ENCODE peak calls at places on chromosomes 6 and 20, in seven cellular contexts. K is hypothalamus; J is T-helper 2 cell; X is effector CD4-positive, alpha-beta T cell; S is stimulated activated CD4-positive, alpha-beta T cell treated with anti-CD3 and anti-CD28 coated beads, Interleukin-2, amount 100 ng/mL, for 24 hours; N is amniotic epithelial cell; C is activated CD4-positive, alpha-beta T cell treated with anti-CD3 and anti-CD28 coated beads for 1 hour. W is an unnamed sample.

GRCh38 chr6:131510094-131510493 is 62.9 kb upstream of the ARG1 start:
- DNase-seq in K (no peak), J (no peak), X (no peak), S (no peak), N (no peak), C (no peak), W (peak; percentile 60)

GRCh38 chr6:142200846-142201628 is 54.0 kb downstream of the VTA1 start:
- DNase-seq in K (no peak), J (no peak), X (no peak), S (no peak), N (peak; percentile 36), C (no peak), W (no peak)

GRCh38 chr6:162177733-162178132 is 549.8 kb downstream of the PRKN start:
- DNase-seq in K (no peak), J (no peak), X (no peak), S (no peak), N (no peak), C (no peak), W (peak; percentile 51)

GRCh38 chr6:40165036-40165709 is 230.9 kb upstream of the MOCS1 start:
- DNase-seq in K (no peak), J (no peak), X (no peak), S (no peak), N (no peak), C (no peak), W (no peak)

GRCh38 chr6:128519931-128520435 is 416 bp downstream of the PTPRK start:
- DNase-seq in K (no peak), J (peak; percentile 20), X (peak; percentile 6), S (peak; percentile 35), N (peak; percentile 58), C (peak; percentile 22), W (peak; percentile 61)

GRCh38 chr20:38252292-38253288 is 7.9 kb downstream of the KIAA1755 start:
- DNase-seq in K (no peak), J (no peak), X (no peak), S (no peak), N (no peak), C (no peak), W (peak; percentile 6)

GRCh38 chr6:116649129-116649528 is 19.4 kb downstream of the ZUP1 start:
- DNase-seq in K (no peak), J (no peak), X (no peak), S (no peak), N (no peak), C (no peak), W (no peak)

GRCh38 chr6:106939208-106939607 is 35.3 kb downstream of the CD24 start:
- DNase-seq in K (no peak), J (no peak), X (no peak), S (no peak), N (no peak), C (no peak), W (no peak)

GRCh38 chr6:155278319-155279049 is 14.7 kb downstream of the CLDN20 start:
- DNase-seq in K (no peak), J (no peak), X (no peak), S (no peak), N (peak; percentile 58), C (no peak), W (no peak)

GRCh38 chr6:26124550-26125014 is 37.4 kb downstream of the HFE start:
- DNase-seq in K (no peak), J (no peak), X (no peak), S (no peak), N (no peak), C (no peak), W (peak; percentile 54)

GRCh38 chr6:126066068-126067048 is 80.0 kb downstream of the TRMT11 start:
- DNase-seq in K (no peak), J (no peak), X (no peak), S (no peak), N (peak; percentile 45), C (no peak), W (no peak)

GRCh38 chr6:151131346-151131745 is 108.4 kb upstream of the AKAP12 start:
- DNase-seq in K (no peak), J (no peak), X (no peak), S (no peak), N (no peak), C (no peak), W (no peak)

GRCh38 chr20:9518776-9519175 is 4.4 kb downstream of the LAMP5 start:
- DNase-seq in K (no peak), J (no peak), X (no peak), S (no peak), N (no peak), C (no peak), W (peak; percentile 84)

W was measured in GM23338.